ENCODE peak calls at places on chromosomes 7 and 10, in seven cellular contexts. O is uterus, G is BJ, W is GM06990, I is endodermal cell, C is left ventricle myocardium inferior, T is left lung. Z is an unnamed sample. For H3K36me3, the result is how much of the 10 kb centered on the place peaks cover.

GRCh38 chr10:127911218-127911866 is 4.4 kb downstream of the PTPRE start:
- DNase-seq in O (no peak), G (no peak), W (no peak), I (peak), C (peak), T (no peak), Z (no peak)

GRCh38 chr7:21938463-21938862 is 7.2 kb downstream of the CDCA7L start:
- DNase-seq in O (no peak), G (no peak), W (no peak), I (no peak), C (no peak), T (no peak), Z (no peak)

GRCh38 chr7:134546903-134547737 is 1.8 kb upstream of the AKR1B15 start:
- DNase-seq in O (peak), G (no peak), W (peak), I (peak), C (peak), T (peak), Z (peak)

GRCh38 chr7:156903232-156903909 is 10.4 kb upstream of the LMBR1 start:
- DNase-seq in O (no peak), G (no peak), W (no peak), I (no peak), C (peak), T (no peak), Z (no peak)

GRCh38 chr10:49055231-49055850 is 60.0 kb downstream of the VSTM4 start:
- DNase-seq in O (no peak), G (no peak), W (no peak), I (no peak), C (no peak), T (no peak), Z (no peak)

GRCh38 chr7:102916426-102916825 is 3.6 kb downstream of the LRRC17 start:
- DNase-seq in O (no peak), G (no peak), W (no peak), I (no peak), C (no peak), T (no peak), Z (no peak)

GRCh38 chr10:31011017-31011659 is 20.5 kb downstream of the ZNF438 start:
- DNase-seq in O (no peak), G (no peak), W (no peak), I (no peak), C (no peak), T (no peak), Z (no peak)

GRCh38 chr10:23073527-23073926 is 21.9 kb upstream of the MSRB2 start:
- DNase-seq in O (no peak), G (no peak), W (no peak), I (no peak), C (no peak), T (no peak), Z (no peak)

GRCh38 chr7:2821161-2821841 is 22.8 kb downstream of the GNA12 start:
- DNase-seq in O (no peak), G (peak), W (peak), I (peak), C (no peak), T (no peak), Z (no peak)

GRCh38 chr7:47180268-47180826 is 401.6 kb downstream of the TNS3 start:
- DNase-seq in O (peak), G (no peak), W (no peak), I (peak), C (peak), T (no peak), Z (peak)

GRCh38 chr7:101165075-101165957 is at the start of gene VGF:
- DNase-seq in O (peak), G (peak), W (peak), I (peak), C (peak), T (peak), Z (peak)

GRCh38 chr7:142796001-142796500 is 25.3 kb downstream of the PRSS2 start:
- DNase-seq in O (no peak), G (no peak), W (no peak), I (no peak), C (no peak), T (no peak), Z (no peak)

GRCh38 chr7:135620980-135621850 is 41.1 kb upstream of the STMP1 start:
- DNase-seq in O (no peak), G (peak), W (no peak), I (peak), C (no peak), T (no peak), Z (peak)
- H3K36me3 ChIP-seq in O (under half), G (under half), W (under half), I (half or more), C (half or more), T (under half), Z (half or more)

DNA sequence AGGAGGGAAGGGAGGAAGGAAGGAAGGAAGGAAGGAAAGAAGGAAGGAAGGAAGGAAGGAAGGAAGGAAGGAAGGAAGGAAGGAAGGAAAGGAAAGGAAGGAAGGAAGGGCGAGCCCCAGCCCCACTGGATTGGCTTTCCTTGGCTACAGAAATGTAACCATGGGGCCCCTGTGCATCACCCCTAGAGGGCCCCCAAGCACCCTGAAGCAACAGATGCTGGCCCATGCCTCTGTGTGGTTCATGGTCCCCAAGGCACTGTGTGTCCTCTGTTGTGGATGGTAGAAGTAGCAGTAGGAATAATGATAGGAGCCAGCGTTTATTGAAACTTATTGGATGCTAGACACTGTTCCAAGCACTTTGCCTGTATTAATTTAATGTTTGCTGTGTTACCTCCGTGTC is 116.6 kb upstream of the MACROH2A2 start:
- DNase-seq in O (no peak), G (no peak), W (no peak), I (peak), C (no peak), T (no peak), Z (no peak)
- TF ChIP-seq CTCF in O (no peak), G (peak), W (peak), I (peak), C (no peak), T (no peak), Z (peak)

DNA sequence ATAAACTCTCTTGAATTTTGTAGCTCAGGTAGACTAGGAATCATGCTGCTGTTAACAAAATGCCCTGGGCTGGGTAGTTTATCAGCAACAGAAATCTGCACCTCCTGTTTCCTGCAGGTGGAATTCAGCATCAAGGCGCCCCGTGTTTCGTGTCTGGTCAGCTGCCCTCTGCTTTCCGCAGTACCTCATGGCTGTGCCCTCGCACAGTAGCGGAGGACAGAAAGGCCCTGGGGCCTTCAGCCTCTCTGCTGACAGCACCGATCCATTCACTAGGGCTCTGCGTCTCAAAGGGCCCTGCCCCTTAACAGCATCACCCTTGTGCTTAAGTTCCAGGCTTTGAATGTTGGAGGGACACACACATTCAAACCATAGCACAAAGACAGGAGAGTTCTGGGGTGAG is 90.0 kb downstream of the DYNC2I1 start:
- DNase-seq in O (no peak), G (no peak), W (no peak), I (no peak), C (no peak), T (no peak), Z (no peak)
- H3K36me3 ChIP-seq in O (under half), G (under half), W (under half), I (under half), C (half or more), T (under half), Z (under half)

GRCh38 chr7:75028299-75028698 is 45.3 kb downstream of the RCC1L start:
- DNase-seq in O (no peak), G (no peak), W (no peak), I (no peak), C (no peak), T (no peak), Z (no peak)

GRCh38 chr7:75038508-75038907 is 35.1 kb downstream of the RCC1L start:
- DNase-seq in O (no peak), G (no peak), W (no peak), I (no peak), C (no peak), T (no peak), Z (no peak)

GRCh38 chr7:75033826-75034225 is 39.8 kb downstream of the RCC1L start:
- DNase-seq in O (no peak), G (no peak), W (no peak), I (no peak), C (no peak), T (no peak), Z (no peak)

DNA sequence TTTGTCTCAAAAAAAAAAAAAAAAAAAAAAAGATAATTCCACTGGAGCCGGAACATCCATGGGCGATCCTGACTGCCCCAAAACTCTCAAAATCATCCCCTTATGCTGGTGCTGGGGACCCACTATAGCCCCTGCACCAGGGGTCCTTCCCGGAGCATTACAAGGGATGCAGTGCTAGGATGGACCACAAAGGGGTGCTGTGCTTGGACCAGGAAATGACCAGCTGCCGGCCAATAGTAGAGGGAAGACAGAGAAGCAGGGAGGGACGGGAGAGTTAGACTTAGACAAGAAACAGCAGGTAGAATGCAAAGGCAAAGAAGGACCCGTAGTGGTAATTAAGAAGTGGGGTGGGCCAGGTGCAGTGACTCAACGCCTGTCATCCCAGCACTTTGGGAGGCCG is 40.5 kb downstream of the RCC1L start:
- DNase-seq in O (no peak), G (no peak), W (no peak), I (peak), C (no peak), T (no peak), Z (no peak)
- TF ChIP-seq CTCF in O (no peak), G (peak), W (peak), I (peak), C (no peak), T (no peak), Z (peak)

GRCh38 chr10:42801135-42801534 is 18.5 kb downstream of the BMS1 start:
- DNase-seq in O (no peak), G (no peak), W (no peak), I (no peak), C (no peak), T (no peak), Z (no peak)

GRCh38 chr10:42802889-42803288 is 20.3 kb downstream of the BMS1 start:
- DNase-seq in O (no peak), G (no peak), W (no peak), I (no peak), C (no peak), T (no peak), Z (no peak)
- H3K36me3 ChIP-seq in O (under half), G (under half), W (under half), I (half or more), C (half or more), T (under half), Z (half or more)

DNA sequence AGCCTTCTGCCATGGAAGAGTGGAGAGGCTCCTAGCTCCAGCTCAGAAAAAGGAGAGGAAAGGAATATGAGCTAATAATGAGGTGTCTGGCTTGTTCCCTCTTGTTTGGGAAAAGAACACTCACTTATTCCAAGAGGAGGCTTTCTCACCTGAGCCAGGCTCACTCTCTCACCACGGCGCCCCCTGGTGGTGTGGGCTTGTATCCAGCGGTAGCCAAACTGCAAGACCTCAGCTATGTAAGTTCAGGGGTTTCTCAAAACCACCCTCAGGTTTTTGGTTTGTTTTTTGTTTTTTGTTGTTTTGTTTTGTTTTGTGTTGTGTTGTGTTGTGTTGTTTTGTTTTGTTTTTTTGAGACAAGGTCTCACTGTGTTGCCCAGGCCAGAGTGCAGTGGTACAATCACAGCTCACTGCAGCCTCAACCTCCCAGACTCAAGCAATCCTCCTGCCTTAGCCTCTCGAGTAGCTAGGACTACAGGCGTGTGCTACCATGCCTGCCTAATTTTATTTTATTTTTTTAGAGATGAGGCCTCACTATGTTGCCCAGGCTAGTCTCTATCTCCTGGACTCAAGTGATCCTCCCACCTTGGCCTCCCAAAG is 124.0 kb downstream of the TMEM130 start:
- DNase-seq in O (no peak), G (no peak), W (peak), I (peak), C (peak), T (peak), Z (peak)
- TF ChIP-seq CTCF in O (no peak), G (peak), W (peak), I (peak), C (peak), T (peak), Z (peak)

DNA sequence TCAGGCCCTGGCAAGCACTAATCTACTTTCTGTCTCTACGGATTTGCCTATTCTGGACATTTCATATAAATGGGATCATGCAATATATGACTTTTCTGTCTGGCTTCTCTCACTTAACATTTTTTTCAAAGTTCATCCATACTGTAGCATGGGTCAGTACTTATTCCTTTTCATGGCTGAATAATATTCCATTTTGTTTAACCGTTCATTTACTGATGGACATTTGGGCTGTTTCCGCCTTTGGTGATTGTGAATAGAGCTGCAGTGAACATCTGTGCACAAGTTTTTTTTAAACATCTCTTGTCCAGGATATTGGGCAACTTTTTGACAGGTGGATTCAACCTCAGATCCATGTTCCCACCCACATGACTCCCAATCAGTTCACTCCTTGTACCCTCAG is 31.0 kb downstream of the AIFM2 start:
- DNase-seq in O (no peak), G (no peak), W (no peak), I (no peak), C (no peak), T (no peak), Z (no peak)
- H3K36me3 ChIP-seq in O (under half), G (under half), W (under half), I (half or more), C (under half), T (under half), Z (under half)

Z was measured in BE2C.